ENCODE peak calls at places on chromosomes 6 and 20, in nine cellular contexts. Y, L, W, E, C, T, P, R and H are unnamed samples.

GRCh38 chr6:89369009-89369408 is 16.5 kb upstream of the UBE2J1 start:
- DNase-seq in Y (peak), C (no peak), L (no peak), W (peak), E (no peak), P (no peak), R (peak), T (no peak), H (no peak)

GRCh38 chr6:3259491-3259958 is 778 bp downstream of the PSMG4 start:
- DNase-seq in P (peak), E (peak), Y (peak), W (peak), L (no peak), C (peak), R (no peak), T (no peak), H (peak)

GRCh38 chr20:37007898-37008649 is 56.6 kb upstream of the SAMHD1 start:
- DNase-seq in R (no peak), L (no peak), C (no peak), W (peak), Y (no peak), T (no peak), E (peak), P (no peak), H (no peak)

GRCh38 chr6:8375916-8376315 is 59.4 kb downstream of the SLC35B3 start:
- DNase-seq in Y (no peak), R (no peak), C (no peak), T (no peak), E (no peak), W (no peak), P (no peak), L (no peak), H (no peak)

GRCh38 chr20:44582321-44583025 is at the start of gene PKIG:
- DNase-seq in E (peak), W (peak), Y (no peak), R (no peak), P (no peak), T (no peak), C (no peak), L (no peak), H (no peak)

GRCh38 chr6:93679836-93680235 is 260.5 kb upstream of the EPHA7 start:
- DNase-seq in C (no peak), P (no peak), W (peak), Y (no peak), L (no peak), T (no peak), R (no peak), E (no peak), H (no peak)

GRCh38 chr6:1136415-1136774 is 175.5 kb upstream of the FOXQ1 start:
- DNase-seq in R (no peak), Y (no peak), E (no peak), C (no peak), L (no peak), T (no peak), W (peak), P (no peak), H (no peak)

GRCh38 chr20:41142914-41143313 is 5.6 kb downstream of the PLCG1 start:
- DNase-seq in T (no peak), L (no peak), R (no peak), C (no peak), Y (peak), P (peak), E (no peak), W (no peak), H (no peak)

GRCh38 chr6:119533603-119534279 is 184.2 kb upstream of the MAN1A1 start:
- DNase-seq in P (no peak), W (peak), Y (no peak), T (no peak), E (peak), L (peak), C (no peak), R (peak), H (peak)

GRCh38 chr6:158991017-158991723 is 8.8 kb downstream of the RSPH3 start:
- DNase-seq in W (no peak), E (no peak), T (no peak), L (no peak), C (no peak), P (no peak), Y (no peak), R (no peak), H (no peak)

GRCh38 chr6:7730852-7731251 is 5.0 kb downstream of the BMP6 start:
- DNase-seq in W (peak), C (no peak), Y (no peak), R (no peak), E (peak), T (no peak), L (no peak), P (no peak), H (no peak)

GRCh38 chr20:4813839-4814695 is 92.4 kb downstream of the PRND start:
- DNase-seq in T (no peak), R (no peak), Y (no peak), L (peak), W (no peak), E (no peak), P (no peak), C (no peak), H (no peak)